ENCODE peak calls at places on chromosomes 5 and 9, in five cellular contexts. B is foreskin keratinocyte, X is cardiac muscle cell, V is endothelial cell, I is A549. A is an unnamed sample.

GRCh38 chr9:114538241-114538640 is 33.0 kb upstream of the WHRN start:
- DNase-seq in I (peak; percentile 70), V (no peak), B (peak; percentile 66), X (no peak), A (no peak)

GRCh38 chr9:81588148-81588874 is 101.0 kb downstream of the TLE1 start:
- DNase-seq in V (no peak), B (no peak), I (peak; percentile 93), X (peak; percentile 21), A (no peak)

GRCh38 chr5:172567843-172568242 is 73.2 kb upstream of the NEURL1B start:
- DNase-seq in X (no peak), I (no peak), V (no peak), B (no peak), A (no peak)

GRCh38 chr5:180271205-180271604 is 20.7 kb downstream of the MAPK9 start:
- DNase-seq in I (no peak), X (no peak), B (no peak), V (no peak), A (no peak)

GRCh38 chr9:134707031-134707680 is 65.6 kb downstream of the COL5A1 start:
- DNase-seq in B (peak; percentile 13), X (peak; percentile 94), V (no peak), I (no peak), A (no peak)

GRCh38 chr9:3912817-3913216 is 387.0 kb upstream of the RFX3 start:
- DNase-seq in B (no peak), V (no peak), X (peak; percentile 67), I (no peak), A (no peak)

GRCh38 chr5:136620016-136620419 is 254.7 kb upstream of the TRPC7 start:
- DNase-seq in I (peak; percentile 16), V (no peak), X (peak; percentile 42), B (peak; percentile 44), A (no peak)

GRCh38 chr5:58040044-58040443 is 419.8 kb downstream of the PLK2 start:
- DNase-seq in I (no peak), X (no peak), V (no peak), B (no peak), A (no peak)

GRCh38 chr5:61207884-61208283 is 45.6 kb upstream of the SMIM15 start:
- DNase-seq in B (peak; percentile 78), X (no peak), V (no peak), I (no peak), A (no peak)

GRCh38 chr5:103510851-103511553 is 51.6 kb downstream of the NUDT12 start:
- DNase-seq in B (no peak), X (peak; percentile 55), V (no peak), I (peak; percentile 79), A (no peak)

GRCh38 chr9:124347968-124348358 is 67.3 kb downstream of the PSMB7 start:
- DNase-seq in B (no peak), X (no peak), I (no peak), V (no peak), A (no peak)

GRCh38 chr9:124345751-124346281 is 69.4 kb downstream of the PSMB7 start:
- DNase-seq in V (no peak), X (no peak), I (no peak), B (no peak), A (no peak)

GRCh38 chr9:124347206-124347967 is 67.9 kb downstream of the PSMB7 start:
- DNase-seq in X (no peak), I (no peak), B (no peak), V (no peak), A (no peak)

GRCh38 chr9:124345063-124345462 is 70.2 kb downstream of the PSMB7 start:
- DNase-seq in I (no peak), X (no peak), B (no peak), V (no peak), A (no peak)

GRCh38 chr9:124346347-124347163 is 68.7 kb downstream of the PSMB7 start:
- DNase-seq in I (no peak), X (no peak), B (no peak), V (no peak), A (no peak)
- TF ChIP-seq CTCF in I (no peak), X (no peak), B (no peak), V (no peak), A (no peak)

DNA sequence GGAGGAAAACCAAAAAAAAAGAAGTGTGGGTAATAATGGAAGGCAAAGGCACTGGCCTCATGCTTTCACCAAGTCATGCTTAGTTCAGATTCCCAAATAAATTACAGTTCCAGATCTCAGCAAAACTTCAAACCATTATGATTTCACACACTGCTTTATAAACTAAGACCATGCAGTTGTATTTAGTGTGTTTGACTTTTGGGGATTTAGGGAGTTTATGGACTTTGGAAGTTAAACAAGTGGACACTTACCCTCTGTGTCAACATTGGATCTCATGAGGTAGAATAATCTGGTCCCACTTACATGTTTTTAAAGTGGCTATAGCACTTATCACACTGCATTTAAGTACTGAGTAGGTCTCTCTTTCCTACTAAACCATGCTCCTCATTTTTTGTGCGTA is 3.7 kb downstream of the DNAJC25 start:
- DNase-seq in V (no peak), B (no peak), X (no peak), I (no peak), A (no peak)
- TF ChIP-seq CTCF in V (no peak), B (no peak), X (no peak), I (no peak), A (no peak)

DNA sequence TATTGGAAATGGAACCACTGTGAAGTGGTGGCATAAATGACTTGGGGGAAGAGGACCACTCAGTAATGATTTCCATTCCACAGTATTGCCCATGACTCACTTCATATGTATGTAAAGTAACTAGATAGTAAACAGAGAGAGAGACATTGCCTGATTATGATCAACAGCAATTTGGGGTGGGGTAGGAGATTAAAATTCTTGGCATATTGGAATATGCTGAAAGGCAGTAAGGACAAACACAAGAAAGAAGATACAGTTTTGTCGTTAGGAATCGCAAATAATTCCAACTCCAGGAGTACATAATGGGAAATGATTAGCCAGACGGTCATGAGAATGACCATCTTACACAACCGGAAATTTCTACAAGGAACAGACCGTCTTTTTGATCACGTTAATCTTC is 1.5 kb upstream of the HMGCS1 start:
- DNase-seq in B (no peak), V (no peak), I (peak; percentile 86), X (no peak), A (no peak)
- TF ChIP-seq CTCF in B (no peak), V (no peak), I (no peak), X (no peak), A (no peak)

GRCh38 chr5:68662804-68663307 is 431.0 kb upstream of the SLC30A5 start:
- DNase-seq in I (no peak), V (no peak), B (no peak), X (no peak), A (no peak)

GRCh38 chr5:68656936-68657857 is 436.6 kb upstream of the SLC30A5 start:
- DNase-seq in B (peak; percentile 67), X (no peak), I (no peak), V (no peak), A (no peak)

GRCh38 chr5:68659876-68660275 is 433.9 kb upstream of the SLC30A5 start:
- DNase-seq in V (no peak), X (no peak), I (no peak), B (no peak), A (no peak)

GRCh38 chr5:68658810-68659372 is 434.9 kb upstream of the SLC30A5 start:
- DNase-seq in B (no peak), X (no peak), I (no peak), V (no peak), A (no peak)

DNA sequence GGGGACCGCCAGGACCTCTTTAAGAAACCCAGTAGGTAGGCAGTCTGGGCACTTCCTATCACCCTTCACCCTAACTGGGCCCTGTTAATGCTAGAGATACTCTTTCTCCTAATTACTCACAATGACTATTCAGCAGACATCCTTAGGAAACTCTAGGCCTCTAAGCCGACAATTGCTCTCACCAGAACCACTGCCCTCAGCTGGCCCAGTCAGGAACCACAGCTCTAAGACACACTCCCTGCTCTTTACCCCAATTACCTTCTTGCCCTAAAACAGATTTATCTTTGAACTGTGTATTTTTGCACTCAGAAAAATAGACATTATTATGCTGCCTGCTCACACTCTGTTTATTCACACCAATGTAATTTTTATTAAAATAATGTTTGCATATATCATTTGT is 432.6 kb upstream of the SLC30A5 start:
- DNase-seq in B (peak; percentile 29), V (peak; percentile 29), I (no peak), X (peak; percentile 54), A (peak; percentile 32)
- TF ChIP-seq CTCF in B (peak; percentile 61), V (peak; percentile 54), I (peak; percentile 13), X (peak; percentile 59), A (peak; percentile 30)

GRCh38 chr9:75198436-75198835 is 110.1 kb downstream of the OSTF1 start:
- DNase-seq in V (peak; percentile 30), X (no peak), I (no peak), B (no peak), A (no peak)
- TF ChIP-seq CTCF in V (peak; percentile 42), X (no peak), I (no peak), B (no peak), A (no peak)

GRCh38 chr5:87347841-87348240 is 64.9 kb downstream of the CCNH start:
- DNase-seq in I (no peak), B (peak; percentile 20), V (no peak), X (no peak), A (no peak)
- TF ChIP-seq CTCF in I (no peak), B (no peak), V (no peak), X (no peak), A (no peak)

DNA sequence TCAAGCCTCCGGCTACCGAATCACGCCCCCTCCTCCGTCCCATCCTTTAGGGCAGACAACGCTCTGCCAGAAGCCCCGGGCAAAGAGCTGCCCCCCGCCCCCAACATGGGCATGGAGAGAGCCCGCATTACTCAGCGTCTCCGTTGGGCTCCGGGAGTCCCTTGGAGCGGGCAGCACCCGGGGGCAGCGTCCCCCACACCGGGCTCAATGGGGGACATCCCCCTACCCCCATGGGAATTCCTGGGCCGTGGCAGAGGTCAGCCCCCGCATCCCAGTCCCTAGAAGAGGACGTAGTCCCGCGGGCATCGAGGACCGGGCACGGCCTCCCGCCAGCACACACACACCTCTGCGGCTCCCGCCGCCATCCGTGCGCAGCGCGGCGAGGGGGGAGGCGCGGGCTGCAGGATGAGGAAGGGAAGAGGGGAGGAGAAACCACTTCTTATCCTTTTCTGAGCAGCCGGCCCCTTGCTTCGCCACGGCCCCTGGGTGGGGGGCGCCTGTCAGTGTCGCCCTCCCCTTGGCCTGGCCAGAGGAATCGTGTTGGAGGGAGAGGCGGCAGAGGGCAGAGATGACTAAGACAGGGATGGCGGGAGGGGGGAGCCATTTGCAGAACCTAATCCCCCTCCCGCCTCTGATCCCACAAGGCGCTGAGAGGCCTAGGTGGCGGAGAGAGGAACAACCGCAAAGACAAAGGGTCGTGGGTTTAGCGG is 818 bp downstream of the DNM1 start:
- DNase-seq in X (peak; percentile 33), I (peak; percentile 63), B (no peak), V (peak; percentile 22), A (peak; percentile 50)
- TF ChIP-seq CTCF in X (no peak), I (no peak), B (no peak), V (no peak), A (no peak)

GRCh38 chr5:8851101-8851500 is 694.8 kb downstream of the SEMA5A start:
- DNase-seq in X (no peak), B (no peak), V (no peak), I (no peak), A (no peak)
- TF ChIP-seq CTCF in X (no peak), B (peak; percentile 1), V (no peak), I (no peak), A (no peak)

GRCh38 chr5:16552666-16553343 is 64.0 kb downstream of the RETREG1 start:
- DNase-seq in V (peak; percentile 82), I (peak; percentile 55), X (peak; percentile 74), B (peak; percentile 68), A (peak; percentile 41)
- TF ChIP-seq CTCF in V (peak; percentile 78), I (peak; percentile 61), X (peak; percentile 96), B (peak; percentile 90), A (peak; percentile 67)

GRCh38 chr9:132236662-132237311 is 74.9 kb downstream of the NTNG2 start:
- DNase-seq in X (no peak), V (no peak), I (no peak), B (no peak), A (no peak)
- TF ChIP-seq CTCF in X (no peak), V (no peak), I (no peak), B (no peak), A (no peak)